ENCODE peak calls at places on chromosomes 16 and 17, in five cellular contexts. U is stimulated activated CD4-positive, alpha-beta T cell treated with anti-CD3 and anti-CD28 coated beads, Interleukin-12 subunit alpha, Interleukin-12 subunit beta, amount 100 ng/mL, for 24 hours; T is neural crest cell; E is immature natural killer cell; J is T-helper 2 cell. Y is an unnamed sample.

GRCh38 chr16:424033-424622 is 1.3 kb upstream of the RAB11FIP3 start:
- DNase-seq in U (no peak), T (no peak), E (no peak), J (no peak), Y (peak)

GRCh38 chr16:804193-805048 is 3.9 kb upstream of the GNG13 start:
- DNase-seq in U (no peak), T (no peak), E (no peak), J (no peak), Y (no peak)

GRCh38 chr17:82097187-82097918 is 683 bp downstream of the FASN start:
- DNase-seq in U (no peak), T (peak), E (peak), J (no peak), Y (peak)

GRCh38 chr17:80529104-80529903 is 15.3 kb upstream of the RPTOR start:
- DNase-seq in U (no peak), T (no peak), E (no peak), J (no peak), Y (no peak)

GRCh38 chr17:39145143-39145542 is 6.3 kb downstream of the PLXDC1 start:
- DNase-seq in U (no peak), T (no peak), E (no peak), J (no peak), Y (no peak)

GRCh38 chr16:80974649-80975376 is 31.9 kb downstream of the CMC2 start:
- DNase-seq in U (no peak), T (no peak), E (no peak), J (no peak), Y (no peak)

GRCh38 chr17:68697850-68698313 is 96.7 kb upstream of the FAM20A start:
- DNase-seq in U (no peak), T (no peak), E (no peak), J (no peak), Y (peak)

GRCh38 chr16:27363797-27364196 is 38.2 kb upstream of the IL21R start:
- DNase-seq in U (no peak), T (no peak), E (no peak), J (no peak), Y (no peak)

GRCh38 chr17:41521574-41522261 is 3.0 kb upstream of the KRT15 start:
- DNase-seq in U (no peak), T (no peak), E (no peak), J (no peak), Y (peak)